ENCODE peak calls at places on chromosomes 7 and 10, in four cellular contexts. Y, H, Q and R are unnamed samples.
A peak's percentile ranks its signal among the peaks of the same experiment; 100 is the strongest.

GRCh38 chr7:5445991-5446594 is 22.5 kb upstream of the TNRC18 start:
- DNase-seq in Q (no peak), H (no peak), Y (no peak), R (no peak)

GRCh38 chr10:13712799-13713581 is 126.2 kb downstream of the PRPF18 start:
- DNase-seq in Q (peak; percentile 98), Y (peak; percentile 75), H (no peak), R (peak; percentile 97)

GRCh38 chr10:8402469-8403074 is 348.1 kb downstream of the GATA3 start:
- DNase-seq in Q (no peak), Y (no peak), H (no peak), R (no peak)

GRCh38 chr7:22665816-22666375 is 61.1 kb upstream of the IL6 start:
- DNase-seq in Y (no peak), H (no peak), Q (no peak), R (peak; percentile 80)

GRCh38 chr10:61628199-61628874 is 34.4 kb upstream of the CABCOCO1 start:
- DNase-seq in Y (no peak), H (no peak), Q (peak; percentile 49), R (no peak)

GRCh38 chr7:139600306-139600705 is 76.8 kb downstream of the CLEC2L start:
- DNase-seq in Q (no peak), Y (no peak), H (no peak), R (no peak)

GRCh38 chr10:75202321-75203096 is 8.1 kb upstream of the VDAC2 start:
- DNase-seq in Q (peak; percentile 65), Y (no peak), H (no peak), R (no peak)

GRCh38 chr7:94135180-94135579 is 131.0 kb upstream of the BET1 start:
- DNase-seq in Q (no peak), Y (no peak), H (no peak), R (no peak)

GRCh38 chr7:129774359-129774758 is 162.8 kb downstream of the NRF1 start:
- DNase-seq in Q (no peak), Y (no peak), H (no peak), R (no peak)

GRCh38 chr7:155482511-155483183 is 24.7 kb downstream of the EN2 start:
- DNase-seq in Y (no peak), Q (no peak), H (no peak), R (no peak)

GRCh38 chr10:2627969-2628368 is 439.4 kb upstream of the PFKP start:
- DNase-seq in Y (no peak), Q (no peak), H (no peak), R (no peak)